ENCODE peak calls at places on chromosomes 12 and 14, in five cellular contexts. O, C, X, H and J are unnamed samples.

GRCh38 chr12:97960741-97961608 is 498.4 kb downstream of the RMST start:
- DNase-seq in O (peak), C (peak), X (no peak), H (peak), J (peak)

GRCh38 chr14:58560208-58560607 is 77.6 kb upstream of the DACT1 start:
- DNase-seq in O (no peak), C (no peak), X (no peak), H (no peak), J (no peak)

GRCh38 chr12:110917467-110917866 is 2.9 kb downstream of the MYL2 start:
- DNase-seq in O (no peak), C (peak), X (no peak), H (no peak), J (no peak)

GRCh38 chr12:46219892-46220655 is 48.8 kb downstream of the SLC38A1 start:
- DNase-seq in O (no peak), C (peak), X (no peak), H (peak), J (no peak)

GRCh38 chr14:91755560-91755959 is 23.7 kb upstream of the CATSPERB start:
- DNase-seq in O (no peak), C (peak), X (no peak), H (no peak), J (no peak)

GRCh38 chr12:110940296-110940695 is 19.9 kb upstream of the MYL2 start:
- DNase-seq in O (no peak), C (no peak), X (no peak), H (no peak), J (no peak)

GRCh38 chr14:68932686-68933085 is 46.4 kb downstream of the ACTN1 start:
- DNase-seq in O (no peak), C (no peak), X (no peak), H (no peak), J (no peak)

GRCh38 chr12:94644622-94645021 is 5.7 kb downstream of the TMCC3 start:
- DNase-seq in O (peak), C (no peak), X (no peak), H (no peak), J (no peak)

GRCh38 chr12:53739285-53740129 is 12.3 kb upstream of the CALCOCO1 start:
- DNase-seq in O (no peak), C (no peak), X (no peak), H (no peak), J (no peak)

GRCh38 chr14:52013984-52014600 is 24.7 kb downstream of the RTRAF start:
- DNase-seq in O (no peak), C (no peak), X (no peak), H (peak), J (no peak)

GRCh38 chr14:77799863-77800730 is at the start of gene ADCK1:
- DNase-seq in O (peak), C (peak), X (peak), H (peak), J (peak)

GRCh38 chr12:31874961-31875608 is 84.1 kb upstream of the RESF1 start:
- DNase-seq in O (no peak), C (no peak), X (peak), H (no peak), J (no peak)

GRCh38 chr12:94208433-94208921 is 60.1 kb downstream of the PLXNC1 start:
- DNase-seq in O (no peak), C (no peak), X (no peak), H (no peak), J (no peak)

GRCh38 chr12:34292736-34293625 is 270.7 kb downstream of the ALG10 start:
- DNase-seq in O (no peak), C (peak), X (no peak), H (peak), J (no peak)

GRCh38 chr12:66823857-66824570 is 145.1 kb upstream of the GRIP1 start:
- DNase-seq in O (no peak), C (no peak), X (no peak), H (no peak), J (no peak)

GRCh38 chr14:76086636-76087035 is 65.1 kb upstream of the GPATCH2L start:
- DNase-seq in O (no peak), C (no peak), X (no peak), H (no peak), J (no peak)

GRCh38 chr12:64550758-64551157 is 59.5 kb upstream of the RASSF3 start:
- DNase-seq in O (no peak), C (no peak), X (no peak), H (no peak), J (no peak)

GRCh38 chr14:103492572-103492971 is 30.1 kb downstream of the CKB start:
- DNase-seq in O (no peak), C (no peak), X (no peak), H (no peak), J (no peak)

GRCh38 chr14:68767248-68767645 is 25.6 kb downstream of the ZFP36L1 start:
- DNase-seq in O (no peak), C (no peak), X (no peak), H (no peak), J (no peak)

GRCh38 chr14:82009993-82010392 is 476.3 kb upstream of the SEL1L start:
- DNase-seq in O (no peak), C (no peak), X (no peak), H (no peak), J (no peak)

GRCh38 chr12:116299548-116300150 is 22.2 kb upstream of the MED13L start:
- DNase-seq in O (no peak), C (no peak), X (no peak), H (no peak), J (no peak)

GRCh38 chr14:74571901-74572828 is 39.9 kb downstream of the LTBP2 start:
- DNase-seq in O (no peak), C (peak), X (no peak), H (no peak), J (no peak)

GRCh38 chr12:50246159-50246865 is 37.0 kb downstream of the LIMA1 start:
- DNase-seq in O (no peak), C (no peak), X (no peak), H (no peak), J (no peak)

GRCh38 chr12:8692573-8692972 is 5.2 kb upstream of the RIMKLB start:
- DNase-seq in O (no peak), C (no peak), X (no peak), H (no peak), J (no peak)

GRCh38 chr14:34501004-34501580 is 38.4 kb downstream of the EAPP start:
- DNase-seq in O (no peak), C (no peak), X (no peak), H (no peak), J (no peak)

GRCh38 chr14:34501997-34502396 is 37.5 kb downstream of the EAPP start:
- DNase-seq in O (no peak), C (no peak), X (no peak), H (no peak), J (no peak)

GRCh38 chr14:34498684-34499412 is 36.8 kb upstream of the SPTSSA start:
- DNase-seq in O (no peak), C (peak), X (no peak), H (no peak), J (no peak)

GRCh38 chr14:34496007-34496678 is 34.1 kb upstream of the SPTSSA start:
- DNase-seq in O (no peak), C (no peak), X (no peak), H (no peak), J (no peak)

GRCh38 chr14:34496679-34497513 is 34.9 kb upstream of the SPTSSA start:
- DNase-seq in O (no peak), C (peak), X (no peak), H (peak), J (no peak)
- TF ChIP-seq POLR2A in O (no peak), C (no peak), X (no peak), H (peak), J (no peak)

GRCh38 chr14:65879218-65880009 is 466.9 kb downstream of the FUT8 start:
- DNase-seq in O (no peak), C (no peak), X (no peak), H (no peak), J (no peak)
- TF ChIP-seq TAF1 in O (no peak), C (no peak), X (no peak), H (no peak), J (no peak)

GRCh38 chr12:108730337-108731104 is 797 bp downstream of the CORO1C start:
- DNase-seq in O (no peak), C (peak), X (peak), H (peak), J (peak)
- TF ChIP-seq POLR2A in O (peak), C (peak), X (peak), H (peak), J (peak)

GRCh38 chr12:88431245-88431644 is 149.0 kb downstream of the KITLG start:
- DNase-seq in O (no peak), C (no peak), X (no peak), H (no peak), J (no peak)
- TF ChIP-seq TAF1 in O (no peak), C (no peak), X (no peak), H (no peak), J (no peak)

GRCh38 chr14:61478971-61479473 is 157.6 kb downstream of the PRKCH start:
- DNase-seq in O (no peak), C (no peak), X (no peak), H (no peak), J (no peak)

GRCh38 chr14:61477845-61478438 is 156.6 kb downstream of the PRKCH start:
- DNase-seq in O (no peak), C (no peak), X (no peak), H (no peak), J (no peak)

GRCh38 chr14:61476105-61476736 is 154.8 kb downstream of the PRKCH start:
- DNase-seq in O (no peak), C (no peak), X (no peak), H (no peak), J (no peak)

GRCh38 chr14:61475316-61475715 is 153.9 kb downstream of the PRKCH start:
- DNase-seq in O (no peak), C (peak), X (no peak), H (peak), J (no peak)

GRCh38 chr14:61476737-61477410 is 155.5 kb downstream of the PRKCH start:
- DNase-seq in O (no peak), C (no peak), X (no peak), H (no peak), J (no peak)
- TF ChIP-seq POLR2A in O (no peak), C (no peak), X (no peak), H (no peak), J (no peak)

DNA sequence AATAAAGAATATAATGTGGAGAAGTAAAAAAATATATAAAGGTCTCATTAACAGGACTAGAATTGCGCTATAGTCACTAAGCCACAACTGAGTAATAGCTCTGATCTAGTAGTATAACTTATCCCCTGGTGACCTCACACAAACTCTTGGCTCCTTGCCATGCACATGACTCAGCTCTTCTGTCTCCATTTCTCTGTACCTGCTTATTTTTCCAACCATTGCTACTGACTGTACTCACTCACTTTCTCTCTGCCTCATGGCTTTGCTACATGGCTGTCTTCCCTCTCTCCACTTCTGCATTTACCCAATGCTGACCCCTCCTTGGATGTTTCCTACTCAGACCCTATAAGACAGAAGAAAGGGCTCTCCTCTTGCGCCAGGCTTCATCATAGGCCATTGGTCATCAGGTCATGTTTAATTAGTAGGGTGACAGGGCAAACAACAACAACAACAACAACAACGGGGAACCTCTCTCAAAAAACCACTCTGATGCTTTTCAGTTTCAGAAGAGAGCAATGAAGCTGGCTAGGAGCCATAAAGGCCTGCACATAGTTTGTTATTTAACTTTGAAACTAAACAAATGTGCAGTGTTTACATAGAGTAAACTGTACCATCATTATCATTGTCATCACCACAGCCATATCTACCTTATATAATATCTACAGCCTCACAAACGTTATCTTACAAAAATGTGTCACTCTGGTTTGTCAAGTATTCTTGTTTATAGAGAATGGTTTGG is 25.6 kb upstream of the KRAS start:
- DNase-seq in O (no peak), C (peak), X (no peak), H (peak), J (no peak)
- TF ChIP-seq TAF1 in O (no peak), C (no peak), X (no peak), H (no peak), J (no peak)

GRCh38 chr14:37594916-37595808 is at the start of the genes FOXA1 and TTC6:
- DNase-seq in O (no peak), C (peak), X (no peak), H (peak), J (no peak)
- TF ChIP-seq POLR2A in O (no peak), C (no peak), X (no peak), H (no peak), J (no peak)

GRCh38 chr12:75759842-75760260 is 248.4 kb upstream of the KRR1 start:
- DNase-seq in O (no peak), C (no peak), X (no peak), H (no peak), J (no peak)

GRCh38 chr12:75759196-75759595 is 247.8 kb upstream of the KRR1 start:
- DNase-seq in O (no peak), C (no peak), X (no peak), H (no peak), J (no peak)

GRCh38 chr12:75764091-75764490 is 252.7 kb upstream of the KRR1 start:
- DNase-seq in O (no peak), C (no peak), X (no peak), H (no peak), J (no peak)

GRCh38 chr12:75756771-75757170 is 245.4 kb upstream of the KRR1 start:
- DNase-seq in O (no peak), C (no peak), X (no peak), H (no peak), J (no peak)

GRCh38 chr12:75760481-75761324 is 249.3 kb upstream of the KRR1 start:
- DNase-seq in O (no peak), C (no peak), X (no peak), H (no peak), J (no peak)
- TF ChIP-seq TAF1 in O (no peak), C (no peak), X (no peak), H (no peak), J (no peak)